ENCODE peak calls at places on chromosome 20, in five cellular contexts. One of them, this sample, is unnamed. For H3K4me1, the result is how much of the 10 kb centered on the place peaks cover.

GRCh38 chr20:36085686-36086267 is 68.8 kb upstream of the EPB41L1 start:
- DNase-seq in tibial artery: no peak
- DNase-seq in right atrium auricular region: no peak
- DNase-seq in IMR-90: peak
- DNase-seq in K562: peak
- DNase-seq in this sample: peak

GRCh38 chr20:37475258-37475657 is 45.8 kb upstream of the NNAT start:
- DNase-seq in right atrium auricular region: no peak
- DNase-seq in tibial artery: no peak
- DNase-seq in K562: no peak
- DNase-seq in IMR-90: no peak
- DNase-seq in this sample: no peak

GRCh38 chr20:57947421-57948176 is 237.8 kb upstream of the PMEPA1 start:
- DNase-seq in right atrium auricular region: no peak
- DNase-seq in tibial artery: no peak
- DNase-seq in K562: no peak
- DNase-seq in IMR-90: peak
- DNase-seq in this sample: no peak

GRCh38 chr20:46076806-46077205 is 13.0 kb downstream of the NCOA5 start:
- DNase-seq in right atrium auricular region: no peak
- DNase-seq in K562: no peak
- DNase-seq in tibial artery: no peak
- DNase-seq in IMR-90: no peak
- DNase-seq in this sample: no peak

GRCh38 chr20:37856932-37857660 is 45.8 kb upstream of the VSTM2L start:
- DNase-seq in IMR-90: peak
- DNase-seq in K562: no peak
- DNase-seq in right atrium auricular region: no peak
- DNase-seq in tibial artery: no peak
- DNase-seq in this sample: no peak

GRCh38 chr20:9989066-9989724 is 45.6 kb upstream of the ANKEF1 start:
- DNase-seq in right atrium auricular region: no peak
- DNase-seq in K562: no peak
- DNase-seq in IMR-90: peak
- DNase-seq in tibial artery: no peak
- DNase-seq in this sample: no peak

GRCh38 chr20:53136473-53136872 is 164.3 kb downstream of the TSHZ2 start:
- DNase-seq in right atrium auricular region: no peak
- DNase-seq in K562: no peak
- DNase-seq in IMR-90: no peak
- DNase-seq in tibial artery: no peak
- DNase-seq in this sample: no peak

GRCh38 chr20:63830821-63831593 is at the start of gene ZBTB46:
- DNase-seq in K562: peak
- DNase-seq in tibial artery: no peak
- DNase-seq in right atrium auricular region: no peak
- DNase-seq in IMR-90: peak
- DNase-seq in this sample: peak

GRCh38 chr20:50415516-50416268 is 94.5 kb upstream of the PTPN1 start:
- DNase-seq in K562: no peak
- DNase-seq in IMR-90: peak
- DNase-seq in right atrium auricular region: peak
- DNase-seq in tibial artery: peak
- DNase-seq in this sample: peak

GRCh38 chr20:49717693-49718092 is 4.0 kb upstream of the B4GALT5 start:
- DNase-seq in right atrium auricular region: no peak
- DNase-seq in K562: peak
- DNase-seq in tibial artery: no peak
- DNase-seq in IMR-90: peak
- DNase-seq in this sample: no peak

GRCh38 chr20:48594533-48594932 is 233.3 kb downstream of the PREX1 start:
- DNase-seq in IMR-90: no peak
- DNase-seq in K562: no peak
- DNase-seq in right atrium auricular region: no peak
- DNase-seq in tibial artery: no peak
- DNase-seq in this sample: no peak

GRCh38 chr20:58366016-58366415 is 23.0 kb upstream of the VAPB start:
- DNase-seq in tibial artery: no peak
- DNase-seq in K562: no peak
- DNase-seq in IMR-90: no peak
- DNase-seq in right atrium auricular region: no peak
- DNase-seq in this sample: no peak

GRCh38 chr20:38136421-38137245 is 28.4 kb downstream of the TGM2 start:
- DNase-seq in K562: no peak
- DNase-seq in right atrium auricular region: no peak
- DNase-seq in IMR-90: no peak
- DNase-seq in tibial artery: no peak
- DNase-seq in this sample: no peak

GRCh38 chr20:17442588-17442987 is 88.6 kb downstream of the BFSP1 start:
- DNase-seq in right atrium auricular region: no peak
- DNase-seq in IMR-90: no peak
- DNase-seq in tibial artery: no peak
- DNase-seq in K562: peak
- DNase-seq in this sample: no peak

GRCh38 chr20:34979366-34980153 is 23.9 kb downstream of the MYH7B start:
- DNase-seq in K562: peak
- DNase-seq in tibial artery: no peak
- DNase-seq in IMR-90: no peak
- DNase-seq in right atrium auricular region: no peak
- DNase-seq in this sample: no peak

GRCh38 chr20:9912858-9913434 is 74.1 kb upstream of the PAK5 start:
- DNase-seq in IMR-90: peak
- DNase-seq in K562: peak
- DNase-seq in tibial artery: peak
- DNase-seq in right atrium auricular region: peak
- DNase-seq in this sample: peak

GRCh38 chr20:61352381-61353260 is 100.6 kb downstream of the CDH4 start:
- DNase-seq in IMR-90: no peak
- DNase-seq in right atrium auricular region: no peak
- DNase-seq in tibial artery: no peak
- DNase-seq in K562: no peak
- DNase-seq in this sample: no peak

GRCh38 chr20:61353261-61353995 is 101.4 kb downstream of the CDH4 start:
- DNase-seq in tibial artery: no peak
- DNase-seq in IMR-90: peak
- DNase-seq in K562: no peak
- DNase-seq in right atrium auricular region: no peak
- DNase-seq in this sample: no peak

GRCh38 chr20:61349447-61350165 is 97.5 kb downstream of the CDH4 start:
- DNase-seq in right atrium auricular region: no peak
- DNase-seq in K562: no peak
- DNase-seq in tibial artery: no peak
- DNase-seq in IMR-90: no peak
- DNase-seq in this sample: no peak

GRCh38 chr20:61353996-61354390 is 101.9 kb downstream of the CDH4 start:
- DNase-seq in K562: no peak
- DNase-seq in tibial artery: no peak
- DNase-seq in IMR-90: no peak
- DNase-seq in right atrium auricular region: no peak
- DNase-seq in this sample: no peak

GRCh38 chr20:61350500-61351250 is 98.6 kb downstream of the CDH4 start:
- DNase-seq in right atrium auricular region: no peak
- DNase-seq in K562: no peak
- DNase-seq in tibial artery: no peak
- DNase-seq in IMR-90: no peak
- DNase-seq in this sample: no peak
- TF ChIP-seq CTCF in right atrium auricular region: no peak
- TF ChIP-seq CTCF in K562: peak
- TF ChIP-seq CTCF in tibial artery: no peak
- TF ChIP-seq CTCF in IMR-90: no peak
- TF ChIP-seq CTCF in this sample: no peak

GRCh38 chr20:1660263-1660662 is 2.7 kb upstream of the SIRPG start:
- DNase-seq in IMR-90: no peak
- DNase-seq in right atrium auricular region: no peak
- DNase-seq in K562: no peak
- DNase-seq in tibial artery: no peak
- DNase-seq in this sample: no peak

GRCh38 chr20:1656844-1657243 is 735 bp downstream of the SIRPG start:
- DNase-seq in tibial artery: no peak
- DNase-seq in right atrium auricular region: no peak
- DNase-seq in K562: no peak
- DNase-seq in IMR-90: no peak
- DNase-seq in this sample: no peak

GRCh38 chr20:1654994-1655393 is 2.6 kb downstream of the SIRPG start:
- DNase-seq in IMR-90: no peak
- DNase-seq in tibial artery: no peak
- DNase-seq in right atrium auricular region: no peak
- DNase-seq in K562: no peak
- DNase-seq in this sample: no peak

GRCh38 chr20:1661542-1662299 is 4.1 kb upstream of the SIRPG start:
- DNase-seq in IMR-90: no peak
- DNase-seq in tibial artery: no peak
- DNase-seq in K562: no peak
- DNase-seq in right atrium auricular region: no peak
- DNase-seq in this sample: no peak

DNA sequence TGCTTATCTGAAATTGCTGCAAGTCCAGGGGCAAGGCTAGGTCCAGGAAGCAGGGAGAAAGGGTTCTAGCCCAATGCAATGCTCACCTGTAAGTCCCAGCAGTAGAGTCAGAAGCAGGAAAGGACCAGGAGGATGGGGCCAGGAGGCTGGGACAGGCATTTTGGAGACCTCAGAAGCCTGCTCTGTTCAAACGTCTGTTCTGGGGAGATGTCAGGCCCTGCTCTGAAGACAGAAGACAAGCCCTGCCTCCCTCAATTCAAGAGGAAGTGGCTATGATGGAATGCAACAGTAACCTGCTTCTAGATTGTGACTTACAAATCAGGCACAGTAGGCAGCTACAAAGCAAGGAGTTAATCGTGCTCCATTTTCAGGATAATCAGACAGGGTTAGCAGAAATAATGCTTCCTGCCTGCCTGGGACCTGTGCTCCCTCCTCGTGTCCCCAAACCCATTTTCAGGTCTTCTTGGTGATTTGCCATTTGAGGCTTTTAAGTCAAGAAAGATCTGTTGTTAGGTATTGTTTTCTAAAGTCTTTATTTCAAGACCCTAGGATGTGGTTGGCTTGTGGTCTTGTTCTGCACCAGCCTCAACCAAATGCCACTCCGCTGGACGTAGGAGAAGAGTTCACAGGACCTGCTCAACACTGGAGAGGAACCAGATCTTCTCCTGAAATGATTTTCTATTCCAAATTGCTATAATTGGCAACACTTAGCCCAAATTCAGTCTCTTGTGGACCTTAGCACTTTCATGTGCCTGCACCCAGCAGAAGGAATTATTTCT is at the start of gene SIRPG:
- DNase-seq in tibial artery: no peak
- DNase-seq in K562: no peak
- DNase-seq in IMR-90: no peak
- DNase-seq in right atrium auricular region: no peak
- DNase-seq in this sample: no peak
- H3K4me1 ChIP-seq in tibial artery: under half
- H3K4me1 ChIP-seq in K562: under half
- H3K4me1 ChIP-seq in IMR-90: under half
- H3K4me1 ChIP-seq in right atrium auricular region: under half
- H3K4me1 ChIP-seq in this sample: under half

GRCh38 chr20:62605996-62606395 is 36.3 kb upstream of the SLCO4A1 start:
- DNase-seq in K562: no peak
- DNase-seq in right atrium auricular region: no peak
- DNase-seq in tibial artery: no peak
- DNase-seq in IMR-90: no peak
- DNase-seq in this sample: no peak

GRCh38 chr20:62608218-62608565 is 34.1 kb upstream of the SLCO4A1 start:
- DNase-seq in IMR-90: no peak
- DNase-seq in right atrium auricular region: no peak
- DNase-seq in tibial artery: no peak
- DNase-seq in K562: no peak
- DNase-seq in this sample: no peak

GRCh38 chr20:62606551-62607201 is 35.6 kb upstream of the SLCO4A1 start:
- DNase-seq in right atrium auricular region: no peak
- DNase-seq in IMR-90: no peak
- DNase-seq in K562: no peak
- DNase-seq in tibial artery: no peak
- DNase-seq in this sample: peak

GRCh38 chr20:62609170-62609786 is 33.0 kb upstream of the SLCO4A1 start:
- DNase-seq in IMR-90: no peak
- DNase-seq in right atrium auricular region: no peak
- DNase-seq in K562: no peak
- DNase-seq in tibial artery: no peak
- DNase-seq in this sample: no peak

DNA sequence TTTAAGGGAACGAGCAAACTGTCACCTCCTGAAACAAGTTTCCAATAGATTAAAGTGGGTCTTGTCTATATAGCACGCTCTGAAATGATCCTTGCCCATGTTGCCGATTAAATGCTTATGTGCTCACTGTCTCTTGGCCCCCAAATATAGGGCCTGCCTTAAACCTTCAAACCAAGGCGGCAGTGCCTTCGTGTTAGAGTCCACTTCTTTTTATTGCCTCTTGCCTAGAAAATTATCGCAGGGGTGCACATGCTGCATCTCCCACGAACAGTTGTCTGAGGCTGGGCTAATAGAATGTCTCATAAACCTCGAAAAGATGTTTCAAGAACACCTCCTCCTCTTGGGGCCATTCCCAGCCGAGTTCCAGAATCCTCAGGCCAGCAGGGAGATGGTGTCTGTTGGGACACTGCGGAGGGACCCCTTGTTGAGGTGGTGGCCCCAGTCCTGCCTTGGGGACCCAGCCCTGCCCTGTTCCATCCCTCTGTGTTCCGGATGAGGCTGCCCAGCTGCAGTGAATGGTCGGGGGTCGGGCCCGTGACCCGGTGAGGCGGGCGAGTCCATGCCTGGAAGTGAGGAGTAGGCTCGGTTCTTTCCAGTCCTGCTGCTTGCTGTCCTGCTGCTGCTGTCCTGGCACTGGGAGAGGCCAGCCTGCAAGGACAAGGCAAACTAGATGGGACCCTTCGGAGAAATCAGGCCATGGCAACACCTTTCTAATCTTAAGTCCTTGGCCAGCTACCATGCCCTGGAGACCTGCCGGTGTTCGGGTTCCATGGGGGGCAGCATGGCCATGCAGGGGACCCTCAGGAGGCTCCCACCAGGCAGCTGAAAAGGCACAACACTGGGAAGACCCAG is 34.7 kb upstream of the SLCO4A1 start:
- DNase-seq in right atrium auricular region: no peak
- DNase-seq in tibial artery: no peak
- DNase-seq in K562: no peak
- DNase-seq in IMR-90: no peak
- DNase-seq in this sample: no peak
- H3K27ac ChIP-seq in right atrium auricular region: no peak
- H3K27ac ChIP-seq in tibial artery: no peak
- H3K27ac ChIP-seq in K562: no peak
- H3K27ac ChIP-seq in IMR-90: no peak
- H3K27ac ChIP-seq in this sample: no peak

DNA sequence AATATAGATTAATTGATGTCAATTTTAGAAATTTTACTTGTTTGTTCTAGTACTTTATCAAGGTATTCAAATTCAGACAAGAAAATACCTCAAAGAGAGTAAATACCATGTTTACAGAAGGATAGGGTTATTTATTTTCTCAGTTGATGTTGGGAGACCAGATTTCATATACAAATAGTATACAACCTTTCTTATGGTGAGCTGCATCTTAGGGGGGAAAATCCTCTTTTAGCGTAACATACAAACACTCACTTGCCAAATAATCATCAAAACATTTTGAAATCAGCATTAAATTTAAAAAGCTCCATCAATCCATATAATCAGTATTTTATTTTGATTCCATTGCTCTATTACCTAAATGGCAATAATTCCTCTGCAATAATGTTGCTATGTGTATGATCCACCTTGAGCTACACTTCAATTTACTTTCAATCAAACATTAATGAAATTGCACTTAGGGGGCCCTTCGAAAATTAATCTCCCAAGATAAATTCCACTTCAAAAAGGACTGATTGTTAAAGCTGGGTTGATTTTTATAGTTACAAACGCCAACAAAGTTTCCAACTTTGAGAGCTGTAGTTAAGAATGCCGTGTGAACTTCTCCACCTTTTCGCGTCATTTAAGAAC is 2.2 kb downstream of the NKX2-4 start:
- DNase-seq in tibial artery: no peak
- DNase-seq in right atrium auricular region: no peak
- DNase-seq in IMR-90: no peak
- DNase-seq in K562: no peak
- DNase-seq in this sample: no peak
- TF ChIP-seq CTCF in tibial artery: no peak
- TF ChIP-seq CTCF in right atrium auricular region: no peak
- TF ChIP-seq CTCF in IMR-90: no peak
- TF ChIP-seq CTCF in K562: no peak
- TF ChIP-seq CTCF in this sample: no peak

This sample was measured in adrenal gland.